ENCODE peak calls at places on chromosomes 12 and 14, in five cellular contexts. One of them, this sample, is unnamed.

GRCh38 chr12:109804820-109805761 is 28.1 kb downstream of the TRPV4 start:
- DNase-seq in body of pancreas: peak; percentile 61
- DNase-seq in esophagus squamous epithelium: no peak
- DNase-seq in colonic mucosa: peak; percentile 69
- DNase-seq in pancreas: peak; percentile 46
- DNase-seq in this sample: peak; percentile 67

GRCh38 chr14:56878766-56879165 is 68.5 kb upstream of the OTX2 start:
- DNase-seq in esophagus squamous epithelium: no peak
- DNase-seq in body of pancreas: no peak
- DNase-seq in colonic mucosa: no peak
- DNase-seq in pancreas: no peak
- DNase-seq in this sample: no peak

GRCh38 chr14:94001501-94002396 is 4.6 kb downstream of the CCDC197 start:
- DNase-seq in esophagus squamous epithelium: no peak
- DNase-seq in colonic mucosa: peak; percentile 36
- DNase-seq in pancreas: peak; percentile 40
- DNase-seq in body of pancreas: peak; percentile 62
- DNase-seq in this sample: peak; percentile 62

GRCh38 chr14:106831322-106831720 is 1304.9 kb downstream of the TMEM121 start:
- DNase-seq in esophagus squamous epithelium: no peak
- DNase-seq in pancreas: no peak
- DNase-seq in body of pancreas: no peak
- DNase-seq in colonic mucosa: no peak
- DNase-seq in this sample: no peak

GRCh38 chr14:63988579-63988978 is 135.8 kb downstream of the SYNE2 start:
- DNase-seq in esophagus squamous epithelium: no peak
- DNase-seq in pancreas: no peak
- DNase-seq in body of pancreas: no peak
- DNase-seq in colonic mucosa: no peak
- DNase-seq in this sample: no peak

GRCh38 chr12:5898874-5899273 is 46.2 kb downstream of the ANO2 start:
- DNase-seq in pancreas: no peak
- DNase-seq in colonic mucosa: no peak
- DNase-seq in body of pancreas: no peak
- DNase-seq in esophagus squamous epithelium: no peak
- DNase-seq in this sample: no peak

GRCh38 chr12:51395283-51396230 is 4.4 kb upstream of the GALNT6 start:
- DNase-seq in pancreas: no peak
- DNase-seq in body of pancreas: no peak
- DNase-seq in esophagus squamous epithelium: no peak
- DNase-seq in colonic mucosa: no peak
- DNase-seq in this sample: peak; percentile 69

GRCh38 chr14:33657478-33657877 is 293.4 kb downstream of the EGLN3 start:
- DNase-seq in body of pancreas: no peak
- DNase-seq in colonic mucosa: no peak
- DNase-seq in esophagus squamous epithelium: no peak
- DNase-seq in pancreas: no peak
- DNase-seq in this sample: no peak

GRCh38 chr14:71244341-71244740 is 337.1 kb downstream of the PCNX1 start:
- DNase-seq in pancreas: no peak
- DNase-seq in esophagus squamous epithelium: no peak
- DNase-seq in colonic mucosa: no peak
- DNase-seq in body of pancreas: no peak
- DNase-seq in this sample: no peak

GRCh38 chr14:102417118-102417517 is 54.4 kb downstream of the TECPR2 start:
- DNase-seq in body of pancreas: no peak
- DNase-seq in esophagus squamous epithelium: no peak
- DNase-seq in pancreas: no peak
- DNase-seq in colonic mucosa: no peak
- DNase-seq in this sample: no peak

GRCh38 chr12:10365716-10366433 is 24.0 kb downstream of the KLRK1 start:
- DNase-seq in esophagus squamous epithelium: no peak
- DNase-seq in pancreas: no peak
- DNase-seq in colonic mucosa: no peak
- DNase-seq in body of pancreas: no peak
- DNase-seq in this sample: no peak

GRCh38 chr12:92300781-92301180 is 155.1 kb upstream of the BTG1 start:
- DNase-seq in body of pancreas: no peak
- DNase-seq in esophagus squamous epithelium: no peak
- DNase-seq in colonic mucosa: no peak
- DNase-seq in pancreas: no peak
- DNase-seq in this sample: no peak

GRCh38 chr12:28294300-28294699 is 104.0 kb downstream of the CCDC91 start:
- DNase-seq in esophagus squamous epithelium: no peak
- DNase-seq in pancreas: no peak
- DNase-seq in body of pancreas: no peak
- DNase-seq in colonic mucosa: no peak
- DNase-seq in this sample: no peak

GRCh38 chr14:66624319-66624937 is 116.5 kb downstream of the GPHN start:
- DNase-seq in body of pancreas: peak; percentile 68
- DNase-seq in pancreas: peak; percentile 53
- DNase-seq in colonic mucosa: peak; percentile 37
- DNase-seq in esophagus squamous epithelium: no peak
- DNase-seq in this sample: peak; percentile 55
- TF ChIP-seq CTCF in body of pancreas: peak; percentile 62
- TF ChIP-seq CTCF in pancreas: peak; percentile 52
- TF ChIP-seq CTCF in colonic mucosa: peak; percentile 46
- TF ChIP-seq CTCF in esophagus squamous epithelium: peak; percentile 41
- TF ChIP-seq CTCF in this sample: no peak

DNA sequence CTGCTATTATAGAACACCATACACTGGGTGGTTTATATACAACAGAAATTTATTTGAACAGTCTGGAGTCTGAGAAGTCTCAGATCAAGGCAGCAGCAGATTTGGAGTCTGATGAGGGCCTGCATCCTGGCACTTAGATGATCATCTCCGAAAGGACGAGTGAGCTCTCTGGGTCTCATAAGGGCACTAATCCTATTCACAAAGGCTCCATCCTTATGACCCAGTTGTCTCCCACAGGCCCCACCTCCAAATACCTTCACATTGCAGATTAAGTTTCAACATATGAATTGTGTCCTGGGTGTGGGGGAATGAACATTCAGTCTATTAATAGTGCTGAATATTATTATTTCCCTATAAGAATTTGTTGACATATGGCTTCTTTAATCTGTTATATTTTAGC is 53.6 kb downstream of the FBXO34 start:
- DNase-seq in colonic mucosa: no peak
- DNase-seq in body of pancreas: no peak
- DNase-seq in pancreas: no peak
- DNase-seq in esophagus squamous epithelium: no peak
- DNase-seq in this sample: no peak
- H3K4me3 ChIP-seq in colonic mucosa: no peak overlapping the region
- H3K4me3 ChIP-seq in body of pancreas: no peak overlapping the region
- H3K4me3 ChIP-seq in pancreas: no peak overlapping the region
- H3K4me3 ChIP-seq in esophagus squamous epithelium: no peak overlapping the region
- H3K4me3 ChIP-seq in this sample: no peak overlapping the region

GRCh38 chr14:77601846-77602609 is 14.4 kb downstream of the SPTLC2 start:
- DNase-seq in pancreas: no peak
- DNase-seq in esophagus squamous epithelium: no peak
- DNase-seq in colonic mucosa: no peak
- DNase-seq in body of pancreas: no peak
- DNase-seq in this sample: no peak
- H3K4me1 ChIP-seq in pancreas: no peaks in the 10 kb centered on the region
- H3K4me1 ChIP-seq in esophagus squamous epithelium: peaks cover 11% of the 10 kb centered on the region
- H3K4me1 ChIP-seq in colonic mucosa: peaks cover 14% of the 10 kb centered on the region
- H3K4me1 ChIP-seq in body of pancreas: peaks cover 28% of the 10 kb centered on the region
- H3K4me1 ChIP-seq in this sample: peaks cover 67% of the 10 kb centered on the region

GRCh38 chr12:113422929-113423669 is 919 bp downstream of the SDSL start:
- DNase-seq in pancreas: no peak
- DNase-seq in esophagus squamous epithelium: no peak
- DNase-seq in colonic mucosa: no peak
- DNase-seq in body of pancreas: no peak
- DNase-seq in this sample: no peak

GRCh38 chr12:113425960-113426453 is 3.8 kb downstream of the SDSL start:
- DNase-seq in pancreas: no peak
- DNase-seq in esophagus squamous epithelium: no peak
- DNase-seq in body of pancreas: no peak
- DNase-seq in colonic mucosa: no peak
- DNase-seq in this sample: no peak

GRCh38 chr12:113427882-113428281 is 5.7 kb downstream of the SDSL start:
- DNase-seq in esophagus squamous epithelium: no peak
- DNase-seq in pancreas: no peak
- DNase-seq in colonic mucosa: no peak
- DNase-seq in body of pancreas: no peak
- DNase-seq in this sample: no peak

GRCh38 chr12:113422030-113422900 is at the start of gene SDSL:
- DNase-seq in colonic mucosa: peak; percentile 83
- DNase-seq in pancreas: peak; percentile 83
- DNase-seq in esophagus squamous epithelium: no peak
- DNase-seq in body of pancreas: peak; percentile 76
- DNase-seq in this sample: peak; percentile 49

GRCh38 chr12:113424915-113425823 is 3.0 kb downstream of the SDSL start:
- DNase-seq in esophagus squamous epithelium: no peak
- DNase-seq in pancreas: no peak
- DNase-seq in colonic mucosa: peak; percentile 64
- DNase-seq in body of pancreas: peak; percentile 42
- DNase-seq in this sample: peak; percentile 52
- TF ChIP-seq CTCF in esophagus squamous epithelium: peak; percentile 59
- TF ChIP-seq CTCF in pancreas: peak; percentile 92
- TF ChIP-seq CTCF in colonic mucosa: peak; percentile 90
- TF ChIP-seq CTCF in body of pancreas: peak; percentile 86
- TF ChIP-seq CTCF in this sample: peak; percentile 70

GRCh38 chr12:123034022-123034541 is 53.6 kb downstream of the ARL6IP4 start:
- DNase-seq in body of pancreas: no peak
- DNase-seq in esophagus squamous epithelium: no peak
- DNase-seq in pancreas: no peak
- DNase-seq in colonic mucosa: no peak
- DNase-seq in this sample: no peak
- H3K4me3 ChIP-seq in body of pancreas: no peak overlapping the region
- H3K4me3 ChIP-seq in esophagus squamous epithelium: no peak overlapping the region
- H3K4me3 ChIP-seq in pancreas: no peak overlapping the region
- H3K4me3 ChIP-seq in colonic mucosa: no peak overlapping the region
- H3K4me3 ChIP-seq in this sample: no peak overlapping the region

GRCh38 chr14:103563089-103563620 is 395 bp downstream of the COA8 start:
- DNase-seq in body of pancreas: peak; percentile 68
- DNase-seq in pancreas: peak; percentile 56
- DNase-seq in esophagus squamous epithelium: no peak
- DNase-seq in colonic mucosa: peak; percentile 68
- DNase-seq in this sample: no peak
- H3K4me1 ChIP-seq in body of pancreas: peaks cover 53% of the 10 kb centered on the region
- H3K4me1 ChIP-seq in pancreas: peaks cover 11% of the 10 kb centered on the region
- H3K4me1 ChIP-seq in esophagus squamous epithelium: peaks cover 43% of the 10 kb centered on the region
- H3K4me1 ChIP-seq in colonic mucosa: peaks cover 9% of the 10 kb centered on the region
- H3K4me1 ChIP-seq in this sample: peaks cover 4% of the 10 kb centered on the region

GRCh38 chr14:24011051-24011450 is 22.3 kb downstream of the DHRS4L2 start:
- DNase-seq in esophagus squamous epithelium: no peak
- DNase-seq in pancreas: no peak
- DNase-seq in colonic mucosa: no peak
- DNase-seq in body of pancreas: no peak
- DNase-seq in this sample: no peak

GRCh38 chr14:24013654-24014514 is 25.2 kb downstream of the DHRS4L2 start:
- DNase-seq in body of pancreas: peak; percentile 69
- DNase-seq in esophagus squamous epithelium: no peak
- DNase-seq in pancreas: peak; percentile 57
- DNase-seq in colonic mucosa: peak; percentile 73
- DNase-seq in this sample: peak; percentile 77
- TF ChIP-seq CTCF in body of pancreas: peak; percentile 84
- TF ChIP-seq CTCF in esophagus squamous epithelium: peak; percentile 92
- TF ChIP-seq CTCF in pancreas: peak; percentile 83
- TF ChIP-seq CTCF in colonic mucosa: peak; percentile 90
- TF ChIP-seq CTCF in this sample: peak; percentile 83

This sample was measured in Caco-2.